ENCODE peak calls at places on chromosomes 3 and 15, in four cellular contexts. One of them, this sample, is unnamed. For H3K4me1, the result is how much of the 10 kb centered on the place peaks cover.

GRCh38 chr3:60064210-60065178 is 1014.7 kb upstream of the CFAP20DC start:
- DNase-seq in SK-N-SH: no peak
- DNase-seq in GM12878: no peak
- DNase-seq in HCT116: no peak
- DNase-seq in this sample: no peak

GRCh38 chr15:62344806-62345539 is 179.9 kb upstream of the C2CD4B start:
- DNase-seq in HCT116: peak
- DNase-seq in SK-N-SH: peak
- DNase-seq in GM12878: peak
- DNase-seq in this sample: peak

GRCh38 chr15:101439920-101440319 is 49.6 kb downstream of the PCSK6 start:
- DNase-seq in HCT116: no peak
- DNase-seq in GM12878: no peak
- DNase-seq in SK-N-SH: no peak
- DNase-seq in this sample: no peak

GRCh38 chr15:64441852-64442251 is 18.5 kb upstream of the ZNF609 start:
- DNase-seq in GM12878: no peak
- DNase-seq in HCT116: no peak
- DNase-seq in SK-N-SH: no peak
- DNase-seq in this sample: no peak

GRCh38 chr3:136671921-136672320 is 80.3 kb downstream of the STAG1 start:
- DNase-seq in GM12878: no peak
- DNase-seq in HCT116: no peak
- DNase-seq in SK-N-SH: no peak
- DNase-seq in this sample: no peak

GRCh38 chr3:88912294-88913014 is 195.0 kb upstream of the EPHA3 start:
- DNase-seq in GM12878: no peak
- DNase-seq in SK-N-SH: no peak
- DNase-seq in HCT116: no peak
- DNase-seq in this sample: no peak

GRCh38 chr15:31365655-31366127 is 39.1 kb downstream of the KLF13 start:
- DNase-seq in SK-N-SH: peak
- DNase-seq in GM12878: no peak
- DNase-seq in HCT116: no peak
- DNase-seq in this sample: no peak

GRCh38 chr3:193704431-193704830 is 111.4 kb downstream of the OPA1 start:
- DNase-seq in GM12878: no peak
- DNase-seq in HCT116: no peak
- DNase-seq in SK-N-SH: no peak
- DNase-seq in this sample: no peak

GRCh38 chr15:60476713-60477112 is 2.2 kb downstream of the ICE2 start:
- DNase-seq in SK-N-SH: no peak
- DNase-seq in GM12878: no peak
- DNase-seq in HCT116: no peak
- DNase-seq in this sample: no peak

GRCh38 chr15:35630570-35630969 is 84.6 kb upstream of the DPH6 start:
- DNase-seq in HCT116: no peak
- DNase-seq in SK-N-SH: no peak
- DNase-seq in GM12878: no peak
- DNase-seq in this sample: no peak

GRCh38 chr15:50944692-50945091 is 36.2 kb downstream of the AP4E1 start:
- DNase-seq in HCT116: no peak
- DNase-seq in GM12878: no peak
- DNase-seq in SK-N-SH: no peak
- DNase-seq in this sample: no peak

GRCh38 chr3:105495021-105495420 is 128.3 kb downstream of the ALCAM start:
- DNase-seq in GM12878: no peak
- DNase-seq in HCT116: no peak
- DNase-seq in SK-N-SH: no peak
- DNase-seq in this sample: no peak

GRCh38 chr3:106183762-106184391 is 315.1 kb upstream of the CBLB start:
- DNase-seq in HCT116: no peak
- DNase-seq in SK-N-SH: no peak
- DNase-seq in GM12878: peak
- DNase-seq in this sample: no peak

GRCh38 chr15:32856753-32857152 is 138.9 kb downstream of the GREM1 start:
- DNase-seq in GM12878: no peak
- DNase-seq in SK-N-SH: no peak
- DNase-seq in HCT116: no peak
- DNase-seq in this sample: no peak
- H3K4me1 ChIP-seq in GM12878: under half
- H3K4me1 ChIP-seq in SK-N-SH: under half
- H3K4me1 ChIP-seq in HCT116: under half
- H3K4me1 ChIP-seq in this sample: under half

DNA sequence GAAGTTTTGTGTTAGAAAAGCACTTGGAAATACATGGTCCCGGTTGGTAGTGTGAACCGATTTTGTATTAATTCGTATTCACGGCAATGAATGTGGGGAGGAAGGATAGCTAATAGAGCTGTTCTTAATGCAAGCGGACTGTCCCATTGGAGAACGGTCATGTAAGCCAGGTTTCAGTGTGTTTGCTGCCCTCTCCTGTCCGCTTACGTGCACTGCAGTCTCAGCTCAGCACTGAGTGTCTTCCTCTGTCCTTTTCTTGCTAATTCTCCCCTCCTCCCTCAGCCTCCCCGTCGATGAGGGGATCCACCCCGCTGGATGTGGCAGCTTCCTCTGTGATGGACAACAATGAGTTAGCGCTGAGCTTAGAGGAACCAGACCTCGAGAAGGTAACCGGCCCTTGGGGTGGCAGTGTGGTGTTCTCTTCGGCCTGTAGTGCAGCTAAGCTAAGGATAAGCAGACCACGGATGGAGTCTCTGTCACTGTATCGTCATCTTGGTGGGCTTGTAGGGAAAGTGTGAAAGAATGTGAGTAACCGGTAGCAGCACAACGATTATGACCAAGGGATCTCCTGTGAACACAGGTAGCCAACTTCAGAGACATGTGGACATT is 267.5 kb upstream of the CHRM5 start:
- DNase-seq in GM12878: peak
- DNase-seq in SK-N-SH: peak
- DNase-seq in HCT116: peak
- DNase-seq in this sample: peak
- TF ChIP-seq SIN3A in GM12878: no peak
- TF ChIP-seq SIN3A in SK-N-SH: no peak
- TF ChIP-seq SIN3A in HCT116: no peak
- TF ChIP-seq SIN3A in this sample: no peak

DNA sequence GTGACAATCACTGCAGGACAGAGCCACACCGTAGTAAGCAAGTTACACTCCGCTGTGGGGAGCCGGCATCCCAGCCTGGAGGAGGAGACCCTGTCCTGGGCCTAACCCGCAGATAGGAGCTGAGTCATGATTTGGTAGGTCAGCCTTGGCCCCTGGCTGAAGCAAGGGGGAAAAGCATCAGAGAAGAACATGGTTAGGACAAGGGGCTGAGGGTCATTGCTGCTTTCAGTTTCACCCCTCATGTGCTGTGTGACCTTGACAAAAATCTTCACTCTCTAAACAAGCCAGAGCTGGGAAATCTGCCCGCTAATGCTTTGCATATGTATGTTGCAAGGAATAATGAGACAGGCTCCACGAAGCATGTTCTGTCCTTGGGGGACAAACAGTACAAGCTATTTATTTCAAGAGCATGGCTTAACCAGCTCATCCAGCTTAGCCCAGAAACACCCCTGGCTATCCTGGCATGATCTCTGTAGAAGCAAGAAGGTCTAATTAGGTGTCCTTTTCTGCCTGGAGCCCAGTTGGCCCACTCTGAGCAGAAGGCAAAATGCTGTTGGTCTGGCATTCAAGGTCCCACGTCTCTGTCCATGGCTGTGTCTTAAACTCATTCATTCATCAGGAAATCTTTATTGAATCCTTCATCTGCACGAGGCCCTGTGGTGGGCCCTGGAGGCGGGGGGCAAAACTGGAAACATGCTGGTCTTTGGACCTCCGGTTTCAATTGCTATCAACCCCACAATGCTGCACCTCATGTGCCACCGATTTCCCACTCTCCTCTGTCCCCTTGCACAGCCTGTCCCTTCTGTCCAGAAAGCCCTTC is 221.3 kb upstream of the LYSMD4 start:
- DNase-seq in SK-N-SH: no peak
- DNase-seq in GM12878: no peak
- DNase-seq in HCT116: no peak
- DNase-seq in this sample: no peak
- TF ChIP-seq REST in SK-N-SH: no peak
- TF ChIP-seq REST in GM12878: no peak
- TF ChIP-seq REST in HCT116: no peak
- TF ChIP-seq REST in this sample: no peak

DNA sequence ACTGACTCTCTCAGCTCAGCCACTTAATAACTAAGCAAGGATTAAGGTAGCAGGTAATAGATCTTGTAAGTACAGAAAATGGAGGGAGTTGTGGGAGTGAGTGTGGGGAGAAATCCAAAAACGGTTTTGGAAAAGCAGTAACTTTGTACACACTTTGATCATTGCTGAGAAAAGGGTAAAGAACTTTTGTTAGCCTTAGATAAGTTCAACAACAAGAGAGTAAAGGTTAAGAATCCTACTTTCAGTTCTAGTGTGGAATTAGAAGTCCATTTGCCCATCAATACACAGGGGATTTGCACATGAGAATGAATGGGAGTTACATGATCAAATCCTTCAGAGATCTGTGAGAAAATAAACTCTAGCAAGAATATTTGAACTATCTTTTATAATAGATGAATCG is 528.7 kb downstream of the SOX2 start:
- DNase-seq in SK-N-SH: no peak
- DNase-seq in GM12878: no peak
- DNase-seq in HCT116: no peak
- DNase-seq in this sample: no peak
- H3K4me1 ChIP-seq in SK-N-SH: under half
- H3K4me1 ChIP-seq in GM12878: under half
- H3K4me1 ChIP-seq in HCT116: under half
- H3K4me1 ChIP-seq in this sample: under half

GRCh38 chr15:59289574-59289973 is 82.9 kb downstream of the LDHAL6B start:
- DNase-seq in HCT116: no peak
- DNase-seq in SK-N-SH: no peak
- DNase-seq in GM12878: no peak
- DNase-seq in this sample: no peak
- TF ChIP-seq SIN3A in HCT116: no peak
- TF ChIP-seq SIN3A in SK-N-SH: no peak
- TF ChIP-seq SIN3A in GM12878: no peak
- TF ChIP-seq SIN3A in this sample: no peak